ENCODE peak calls at places on chromosomes 11 and 22, in eight cellular contexts. One of them, this sample, is unnamed.

GRCh38 chr22:44112191-44112590 is 68.5 kb upstream of the PARVG start:
- DNase-seq in stimulated activated CD4-positive, alpha-beta T cell treated with anti-CD3 and anti-CD28 coated beads, TNF-alpha, amount 100 ng/mL, for 1 hour: no peak
- DNase-seq in EH: no peak
- DNase-seq in HT1080: no peak
- DNase-seq in uterus: no peak
- DNase-seq in HuH-7.5: no peak
- DNase-seq in stimulated activated CD8-positive, alpha-beta memory T cell treated with anti-CD3 and anti-CD28 coated beads, Interleukin-15, amount 100 ng/mL, for 48 hours: no peak
- DNase-seq in immature natural killer cell: no peak
- DNase-seq in this sample: no peak

GRCh38 chr11:134501406-134502152 is 89.5 kb upstream of the B3GAT1 start:
- DNase-seq in stimulated activated CD4-positive, alpha-beta T cell treated with anti-CD3 and anti-CD28 coated beads, TNF-alpha, amount 100 ng/mL, for 1 hour: no peak
- DNase-seq in immature natural killer cell: no peak
- DNase-seq in HT1080: no peak
- DNase-seq in uterus: no peak
- DNase-seq in HuH-7.5: no peak
- DNase-seq in EH: no peak
- DNase-seq in stimulated activated CD8-positive, alpha-beta memory T cell treated with anti-CD3 and anti-CD28 coated beads, Interleukin-15, amount 100 ng/mL, for 48 hours: no peak
- DNase-seq in this sample: no peak

GRCh38 chr22:25804676-25805075 is 62.7 kb downstream of the MYO18B start:
- DNase-seq in immature natural killer cell: no peak
- DNase-seq in HuH-7.5: no peak
- DNase-seq in HT1080: no peak
- DNase-seq in stimulated activated CD8-positive, alpha-beta memory T cell treated with anti-CD3 and anti-CD28 coated beads, Interleukin-15, amount 100 ng/mL, for 48 hours: no peak
- DNase-seq in stimulated activated CD4-positive, alpha-beta T cell treated with anti-CD3 and anti-CD28 coated beads, TNF-alpha, amount 100 ng/mL, for 1 hour: no peak
- DNase-seq in uterus: no peak
- DNase-seq in EH: no peak
- DNase-seq in this sample: no peak

GRCh38 chr11:18986744-18987143 is 47.5 kb upstream of the MRGPRX1 start:
- DNase-seq in HuH-7.5: no peak
- DNase-seq in immature natural killer cell: no peak
- DNase-seq in EH: no peak
- DNase-seq in uterus: no peak
- DNase-seq in HT1080: no peak
- DNase-seq in stimulated activated CD8-positive, alpha-beta memory T cell treated with anti-CD3 and anti-CD28 coated beads, Interleukin-15, amount 100 ng/mL, for 48 hours: no peak
- DNase-seq in stimulated activated CD4-positive, alpha-beta T cell treated with anti-CD3 and anti-CD28 coated beads, TNF-alpha, amount 100 ng/mL, for 1 hour: no peak
- DNase-seq in this sample: no peak

GRCh38 chr22:25942126-25942988 is 200.4 kb downstream of the MYO18B start:
- DNase-seq in immature natural killer cell: no peak
- DNase-seq in stimulated activated CD8-positive, alpha-beta memory T cell treated with anti-CD3 and anti-CD28 coated beads, Interleukin-15, amount 100 ng/mL, for 48 hours: no peak
- DNase-seq in EH: no peak
- DNase-seq in uterus: no peak
- DNase-seq in HuH-7.5: no peak
- DNase-seq in stimulated activated CD4-positive, alpha-beta T cell treated with anti-CD3 and anti-CD28 coated beads, TNF-alpha, amount 100 ng/mL, for 1 hour: no peak
- DNase-seq in HT1080: no peak
- DNase-seq in this sample: no peak

GRCh38 chr22:26404851-26405357 is 24.2 kb upstream of the ASPHD2 start:
- DNase-seq in HuH-7.5: no peak
- DNase-seq in stimulated activated CD8-positive, alpha-beta memory T cell treated with anti-CD3 and anti-CD28 coated beads, Interleukin-15, amount 100 ng/mL, for 48 hours: no peak
- DNase-seq in stimulated activated CD4-positive, alpha-beta T cell treated with anti-CD3 and anti-CD28 coated beads, TNF-alpha, amount 100 ng/mL, for 1 hour: no peak
- DNase-seq in EH: no peak
- DNase-seq in uterus: no peak
- DNase-seq in immature natural killer cell: no peak
- DNase-seq in HT1080: no peak
- DNase-seq in this sample: no peak

GRCh38 chr11:3929689-3930088 is 74.2 kb downstream of the STIM1 start:
- DNase-seq in stimulated activated CD4-positive, alpha-beta T cell treated with anti-CD3 and anti-CD28 coated beads, TNF-alpha, amount 100 ng/mL, for 1 hour: no peak
- DNase-seq in HuH-7.5: no peak
- DNase-seq in immature natural killer cell: no peak
- DNase-seq in stimulated activated CD8-positive, alpha-beta memory T cell treated with anti-CD3 and anti-CD28 coated beads, Interleukin-15, amount 100 ng/mL, for 48 hours: no peak
- DNase-seq in HT1080: no peak
- DNase-seq in uterus: peak; percentile 34
- DNase-seq in EH: peak; percentile 45
- DNase-seq in this sample: no peak

GRCh38 chr11:127392575-127392974 is 392.0 kb upstream of the KIRREL3 start:
- DNase-seq in immature natural killer cell: no peak
- DNase-seq in HT1080: no peak
- DNase-seq in stimulated activated CD4-positive, alpha-beta T cell treated with anti-CD3 and anti-CD28 coated beads, TNF-alpha, amount 100 ng/mL, for 1 hour: no peak
- DNase-seq in EH: no peak
- DNase-seq in stimulated activated CD8-positive, alpha-beta memory T cell treated with anti-CD3 and anti-CD28 coated beads, Interleukin-15, amount 100 ng/mL, for 48 hours: no peak
- DNase-seq in HuH-7.5: no peak
- DNase-seq in uterus: no peak
- DNase-seq in this sample: no peak